ENCODE peak calls at places on chromosomes 12 and 14, in ten cellular contexts. One of them, this sample, is unnamed.

GRCh38 chr12:130018614-130019013 is 114.8 kb upstream of the TMEM132D start:
- DNase-seq in lower lobe of right lung: no peak
- DNase-seq in naive thymus-derived CD4-positive, alpha-beta T cell: no peak
- DNase-seq in foreskin keratinocyte: no peak
- DNase-seq in kidney: no peak
- DNase-seq in substantia nigra: no peak
- DNase-seq in mesenchymal stem cell: no peak
- DNase-seq in H1: no peak
- DNase-seq in heart right ventricle: no peak
- DNase-seq in ovary: no peak
- DNase-seq in this sample: no peak

GRCh38 chr12:5200276-5201087 is 156.8 kb downstream of the KCNA5 start:
- DNase-seq in lower lobe of right lung: peak; percentile 59
- DNase-seq in naive thymus-derived CD4-positive, alpha-beta T cell: no peak
- DNase-seq in foreskin keratinocyte: no peak
- DNase-seq in kidney: peak; percentile 82
- DNase-seq in substantia nigra: peak; percentile 1
- DNase-seq in mesenchymal stem cell: peak; percentile 4
- DNase-seq in H1: peak; percentile 93
- DNase-seq in heart right ventricle: peak; percentile 33
- DNase-seq in ovary: peak; percentile 35
- DNase-seq in this sample: no peak

GRCh38 chr12:73731658-73732057 is 806.0 kb upstream of the ATXN7L3B start:
- DNase-seq in lower lobe of right lung: no peak
- DNase-seq in naive thymus-derived CD4-positive, alpha-beta T cell: no peak
- DNase-seq in foreskin keratinocyte: peak; percentile 30
- DNase-seq in kidney: no peak
- DNase-seq in substantia nigra: no peak
- DNase-seq in mesenchymal stem cell: peak; percentile 11
- DNase-seq in H1: no peak
- DNase-seq in heart right ventricle: no peak
- DNase-seq in ovary: no peak
- DNase-seq in this sample: no peak

GRCh38 chr14:106317593-106317992 is 791.2 kb downstream of the TMEM121 start:
- DNase-seq in lower lobe of right lung: no peak
- DNase-seq in naive thymus-derived CD4-positive, alpha-beta T cell: no peak
- DNase-seq in foreskin keratinocyte: no peak
- DNase-seq in kidney: no peak
- DNase-seq in substantia nigra: no peak
- DNase-seq in mesenchymal stem cell: no peak
- DNase-seq in H1: no peak
- DNase-seq in heart right ventricle: no peak
- DNase-seq in ovary: no peak
- DNase-seq in this sample: no peak

GRCh38 chr12:124687695-124688301 is 120.4 kb upstream of the NCOR2 start:
- DNase-seq in lower lobe of right lung: no peak
- DNase-seq in naive thymus-derived CD4-positive, alpha-beta T cell: peak; percentile 17
- DNase-seq in foreskin keratinocyte: no peak
- DNase-seq in kidney: peak; percentile 63
- DNase-seq in substantia nigra: peak; percentile 38
- DNase-seq in mesenchymal stem cell: peak; percentile 72
- DNase-seq in H1: no peak
- DNase-seq in heart right ventricle: peak; percentile 48
- DNase-seq in ovary: peak; percentile 60
- DNase-seq in this sample: no peak

GRCh38 chr14:68522510-68523325 is 270.1 kb downstream of the ZFP36L1 start:
- DNase-seq in lower lobe of right lung: no peak
- DNase-seq in naive thymus-derived CD4-positive, alpha-beta T cell: no peak
- DNase-seq in foreskin keratinocyte: no peak
- DNase-seq in kidney: peak; percentile 26
- DNase-seq in substantia nigra: no peak
- DNase-seq in mesenchymal stem cell: no peak
- DNase-seq in H1: peak; percentile 27
- DNase-seq in heart right ventricle: no peak
- DNase-seq in ovary: peak; percentile 83
- DNase-seq in this sample: no peak

GRCh38 chr14:99537399-99537798 is 56.2 kb downstream of the CCNK start:
- DNase-seq in lower lobe of right lung: no peak
- DNase-seq in naive thymus-derived CD4-positive, alpha-beta T cell: no peak
- DNase-seq in foreskin keratinocyte: peak; percentile 66
- DNase-seq in kidney: no peak
- DNase-seq in substantia nigra: no peak
- DNase-seq in mesenchymal stem cell: peak; percentile 75
- DNase-seq in H1: no peak
- DNase-seq in heart right ventricle: peak; percentile 47
- DNase-seq in ovary: peak; percentile 79
- DNase-seq in this sample: no peak

GRCh38 chr12:131830335-131831020 is 2.3 kb downstream of the MMP17 start:
- DNase-seq in lower lobe of right lung: peak; percentile 82
- DNase-seq in naive thymus-derived CD4-positive, alpha-beta T cell: no peak
- DNase-seq in foreskin keratinocyte: peak; percentile 51
- DNase-seq in kidney: peak; percentile 93
- DNase-seq in substantia nigra: peak; percentile 72
- DNase-seq in mesenchymal stem cell: peak; percentile 80
- DNase-seq in H1: peak; percentile 77
- DNase-seq in heart right ventricle: peak; percentile 74
- DNase-seq in ovary: peak; percentile 94
- DNase-seq in this sample: no peak

DNA sequence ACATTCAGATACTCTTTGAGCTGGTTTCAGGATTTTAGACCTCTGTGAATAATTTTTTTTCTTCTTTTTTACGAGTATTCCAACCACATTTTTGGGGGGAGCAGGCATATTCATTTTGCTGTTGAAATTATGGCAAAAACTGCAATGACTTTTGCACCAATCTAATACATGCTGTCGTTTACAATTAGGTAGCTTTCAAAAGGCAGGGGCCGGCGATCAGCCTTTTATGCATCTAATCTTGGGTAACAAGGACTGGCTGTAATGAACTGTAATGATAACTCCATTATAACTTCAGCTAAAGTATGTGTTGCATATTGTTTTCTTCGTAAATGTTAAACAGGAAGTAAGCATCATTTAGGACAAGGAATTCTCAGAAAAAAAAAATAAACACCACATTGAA is 30.4 kb upstream of the KLRF1 start:
- DNase-seq in lower lobe of right lung: no peak
- DNase-seq in naive thymus-derived CD4-positive, alpha-beta T cell: no peak
- DNase-seq in foreskin keratinocyte: no peak
- DNase-seq in kidney: no peak
- DNase-seq in substantia nigra: no peak
- DNase-seq in mesenchymal stem cell: no peak
- DNase-seq in H1: no peak
- DNase-seq in heart right ventricle: no peak
- DNase-seq in ovary: no peak
- DNase-seq in this sample: no peak
- H3K27ac ChIP-seq in lower lobe of right lung: no peak overlapping the region
- H3K27ac ChIP-seq in naive thymus-derived CD4-positive, alpha-beta T cell: peak overlapping the region; percentile 64
- H3K27ac ChIP-seq in foreskin keratinocyte: no peak overlapping the region
- H3K27ac ChIP-seq in kidney: no peak overlapping the region
- H3K27ac ChIP-seq in substantia nigra: no peak overlapping the region
- H3K27ac ChIP-seq in mesenchymal stem cell: no peak overlapping the region
- H3K27ac ChIP-seq in H1: no peak overlapping the region
- H3K27ac ChIP-seq in heart right ventricle: no peak overlapping the region
- H3K27ac ChIP-seq in ovary: no peak overlapping the region
- H3K27ac ChIP-seq in this sample: no peak overlapping the region

GRCh38 chr12:57934804-57935203 is 6.6 kb upstream of the ATP23 start:
- DNase-seq in lower lobe of right lung: no peak
- DNase-seq in naive thymus-derived CD4-positive, alpha-beta T cell: no peak
- DNase-seq in foreskin keratinocyte: no peak
- DNase-seq in kidney: no peak
- DNase-seq in substantia nigra: no peak
- DNase-seq in mesenchymal stem cell: no peak
- DNase-seq in H1: no peak
- DNase-seq in heart right ventricle: no peak
- DNase-seq in ovary: no peak
- DNase-seq in this sample: no peak

GRCh38 chr12:57940052-57940914 is 1.1 kb upstream of the ATP23 start:
- DNase-seq in lower lobe of right lung: no peak
- DNase-seq in naive thymus-derived CD4-positive, alpha-beta T cell: no peak
- DNase-seq in foreskin keratinocyte: no peak
- DNase-seq in kidney: no peak
- DNase-seq in substantia nigra: no peak
- DNase-seq in mesenchymal stem cell: no peak
- DNase-seq in H1: no peak
- DNase-seq in heart right ventricle: no peak
- DNase-seq in ovary: no peak
- DNase-seq in this sample: no peak

GRCh38 chr12:57935839-57936512 is 5.4 kb upstream of the ATP23 start:
- DNase-seq in lower lobe of right lung: peak; percentile 94
- DNase-seq in naive thymus-derived CD4-positive, alpha-beta T cell: peak; percentile 86
- DNase-seq in foreskin keratinocyte: peak; percentile 84
- DNase-seq in kidney: peak; percentile 97
- DNase-seq in substantia nigra: peak; percentile 81
- DNase-seq in mesenchymal stem cell: peak; percentile 94
- DNase-seq in H1: peak; percentile 77
- DNase-seq in heart right ventricle: peak; percentile 93
- DNase-seq in ovary: peak; percentile 89
- DNase-seq in this sample: peak; percentile 61

GRCh38 chr12:57939291-57939690 is 2.1 kb upstream of the ATP23 start:
- DNase-seq in lower lobe of right lung: no peak
- DNase-seq in naive thymus-derived CD4-positive, alpha-beta T cell: no peak
- DNase-seq in foreskin keratinocyte: peak; percentile 28
- DNase-seq in kidney: no peak
- DNase-seq in substantia nigra: no peak
- DNase-seq in mesenchymal stem cell: peak; percentile 4
- DNase-seq in H1: no peak
- DNase-seq in heart right ventricle: no peak
- DNase-seq in ovary: no peak
- DNase-seq in this sample: no peak

GRCh38 chr12:57936513-57936883 is 4.9 kb upstream of the ATP23 start:
- DNase-seq in lower lobe of right lung: no peak
- DNase-seq in naive thymus-derived CD4-positive, alpha-beta T cell: no peak
- DNase-seq in foreskin keratinocyte: no peak
- DNase-seq in kidney: no peak
- DNase-seq in substantia nigra: no peak
- DNase-seq in mesenchymal stem cell: no peak
- DNase-seq in H1: no peak
- DNase-seq in heart right ventricle: no peak
- DNase-seq in ovary: no peak
- DNase-seq in this sample: no peak
- H3K27ac ChIP-seq in lower lobe of right lung: peak overlapping the region; percentile 85
- H3K27ac ChIP-seq in naive thymus-derived CD4-positive, alpha-beta T cell: peak overlapping the region; percentile 98
- H3K27ac ChIP-seq in foreskin keratinocyte: peak overlapping the region; percentile 51
- H3K27ac ChIP-seq in kidney: no peak overlapping the region
- H3K27ac ChIP-seq in substantia nigra: no peak overlapping the region
- H3K27ac ChIP-seq in mesenchymal stem cell: no peak overlapping the region
- H3K27ac ChIP-seq in H1: no peak overlapping the region
- H3K27ac ChIP-seq in heart right ventricle: peak overlapping the region; percentile 78
- H3K27ac ChIP-seq in ovary: no peak overlapping the region
- H3K27ac ChIP-seq in this sample: no peak overlapping the region

GRCh38 chr12:2179058-2179457 is 126.3 kb downstream of the CACNA1C start:
- DNase-seq in lower lobe of right lung: no peak
- DNase-seq in naive thymus-derived CD4-positive, alpha-beta T cell: no peak
- DNase-seq in foreskin keratinocyte: no peak
- DNase-seq in kidney: no peak
- DNase-seq in substantia nigra: no peak
- DNase-seq in mesenchymal stem cell: no peak
- DNase-seq in H1: no peak
- DNase-seq in heart right ventricle: no peak
- DNase-seq in ovary: no peak
- DNase-seq in this sample: no peak

GRCh38 chr12:2180737-2181082 is 127.9 kb downstream of the CACNA1C start:
- DNase-seq in lower lobe of right lung: no peak
- DNase-seq in naive thymus-derived CD4-positive, alpha-beta T cell: no peak
- DNase-seq in foreskin keratinocyte: no peak
- DNase-seq in kidney: no peak
- DNase-seq in substantia nigra: no peak
- DNase-seq in mesenchymal stem cell: no peak
- DNase-seq in H1: no peak
- DNase-seq in heart right ventricle: no peak
- DNase-seq in ovary: no peak
- DNase-seq in this sample: no peak

GRCh38 chr12:2177751-2178150 is 125.0 kb downstream of the CACNA1C start:
- DNase-seq in lower lobe of right lung: no peak
- DNase-seq in naive thymus-derived CD4-positive, alpha-beta T cell: no peak
- DNase-seq in foreskin keratinocyte: no peak
- DNase-seq in kidney: no peak
- DNase-seq in substantia nigra: no peak
- DNase-seq in mesenchymal stem cell: no peak
- DNase-seq in H1: no peak
- DNase-seq in heart right ventricle: no peak
- DNase-seq in ovary: no peak
- DNase-seq in this sample: no peak

GRCh38 chr12:2177003-2177402 is 124.2 kb downstream of the CACNA1C start:
- DNase-seq in lower lobe of right lung: no peak
- DNase-seq in naive thymus-derived CD4-positive, alpha-beta T cell: no peak
- DNase-seq in foreskin keratinocyte: no peak
- DNase-seq in kidney: no peak
- DNase-seq in substantia nigra: no peak
- DNase-seq in mesenchymal stem cell: no peak
- DNase-seq in H1: no peak
- DNase-seq in heart right ventricle: no peak
- DNase-seq in ovary: no peak
- DNase-seq in this sample: no peak

DNA sequence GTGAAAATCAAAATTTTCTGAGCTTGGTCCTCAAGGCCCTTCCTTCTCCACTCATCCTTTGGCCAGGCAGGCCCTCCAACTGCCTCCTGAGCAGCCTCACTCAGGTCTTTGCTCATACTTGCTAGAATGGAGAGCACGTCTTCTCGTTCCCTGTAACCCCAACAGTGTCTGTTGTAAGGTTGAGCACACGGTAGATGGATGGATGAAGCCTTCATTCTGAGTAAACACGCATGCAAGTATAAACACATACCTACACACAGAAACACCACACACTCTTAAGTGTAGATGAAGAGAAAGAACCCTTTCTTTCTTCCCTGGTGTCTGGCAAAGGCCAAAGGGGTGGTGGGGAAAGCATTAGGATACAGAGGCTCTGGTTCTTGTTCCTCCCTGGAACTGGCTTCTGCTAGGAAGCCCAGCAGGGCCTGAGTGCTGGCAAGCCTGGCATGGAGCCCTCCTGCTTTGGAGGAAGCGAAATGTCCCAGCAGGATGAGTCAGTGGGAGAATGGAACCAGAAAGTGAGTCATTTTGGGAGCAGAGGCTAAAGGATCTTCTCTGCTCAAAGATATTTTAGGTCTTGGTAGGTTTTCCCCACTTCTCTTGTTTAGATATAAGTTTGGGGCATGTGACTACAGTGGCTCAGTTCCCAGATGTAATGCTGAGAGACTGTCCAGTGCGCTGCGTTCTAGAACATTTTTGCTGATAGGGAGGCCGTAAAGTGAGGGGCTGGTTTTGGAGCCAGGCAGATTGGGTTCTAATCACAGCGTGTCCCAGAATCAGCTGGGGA is 127.4 kb downstream of the CACNA1C start:
- DNase-seq in lower lobe of right lung: no peak
- DNase-seq in naive thymus-derived CD4-positive, alpha-beta T cell: no peak
- DNase-seq in foreskin keratinocyte: no peak
- DNase-seq in kidney: peak; percentile 89
- DNase-seq in substantia nigra: peak; percentile 23
- DNase-seq in mesenchymal stem cell: peak; percentile 97
- DNase-seq in H1: no peak
- DNase-seq in heart right ventricle: peak; percentile 56
- DNase-seq in ovary: peak; percentile 79
- DNase-seq in this sample: peak; percentile 18
- H3K27ac ChIP-seq in lower lobe of right lung: peak overlapping the region; percentile 50
- H3K27ac ChIP-seq in naive thymus-derived CD4-positive, alpha-beta T cell: no peak overlapping the region
- H3K27ac ChIP-seq in foreskin keratinocyte: no peak overlapping the region
- H3K27ac ChIP-seq in kidney: no peak overlapping the region
- H3K27ac ChIP-seq in substantia nigra: no peak overlapping the region
- H3K27ac ChIP-seq in mesenchymal stem cell: no peak overlapping the region
- H3K27ac ChIP-seq in H1: no peak overlapping the region
- H3K27ac ChIP-seq in heart right ventricle: peak overlapping the region; percentile 73
- H3K27ac ChIP-seq in ovary: peak overlapping the region; percentile 48
- H3K27ac ChIP-seq in this sample: no peak overlapping the region

DNA sequence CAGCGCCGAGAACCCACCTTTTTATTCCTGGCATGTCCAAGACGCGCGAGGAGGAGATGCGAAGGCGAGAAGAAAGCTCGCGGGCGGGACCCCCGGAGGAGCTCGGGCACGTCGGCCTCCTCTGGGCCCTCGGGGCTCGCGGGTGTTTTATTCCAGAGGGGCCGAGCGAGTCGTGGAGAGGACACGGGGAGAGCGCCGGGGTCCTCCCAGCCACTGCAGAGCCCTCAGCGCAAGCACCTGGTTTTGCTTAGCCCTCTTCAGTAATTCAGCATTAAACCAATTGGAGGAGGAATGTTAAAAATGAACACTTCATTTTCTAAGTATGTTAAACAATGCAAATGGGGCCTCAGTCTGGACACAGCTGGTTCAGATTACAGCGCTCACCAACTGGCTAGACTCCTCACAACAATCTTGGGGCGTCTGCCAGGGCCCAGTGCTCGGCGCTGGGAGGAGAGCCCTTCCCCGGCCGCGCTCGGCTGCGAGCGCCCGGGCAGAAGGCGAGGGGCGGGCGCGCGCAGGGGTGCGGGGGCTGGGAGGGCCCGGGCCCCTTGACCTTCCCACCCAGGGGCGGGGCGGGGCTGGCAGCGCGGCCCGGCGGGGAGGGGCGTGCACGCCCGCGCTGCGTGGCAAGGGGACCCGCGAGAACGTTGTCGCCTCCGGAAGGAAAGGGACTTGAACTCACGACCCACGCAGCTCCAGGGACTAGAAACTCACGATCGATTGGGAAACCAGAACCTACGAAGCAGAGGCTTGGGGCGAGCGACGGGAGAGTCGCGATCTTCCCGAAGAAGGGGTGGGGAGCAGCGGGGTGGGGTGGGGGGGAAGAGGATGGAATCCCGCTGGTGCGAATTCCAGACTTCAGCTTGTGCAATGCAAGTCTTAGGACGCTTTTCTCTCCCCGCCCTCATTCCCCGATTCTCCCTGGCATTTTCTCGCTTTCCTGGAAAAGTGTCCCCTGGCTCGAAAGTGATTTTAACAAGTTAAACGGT is at the start of gene FBLN5:
- DNase-seq in lower lobe of right lung: peak; percentile 79
- DNase-seq in naive thymus-derived CD4-positive, alpha-beta T cell: peak; percentile 20
- DNase-seq in foreskin keratinocyte: peak; percentile 32
- DNase-seq in kidney: peak; percentile 93
- DNase-seq in substantia nigra: no peak
- DNase-seq in mesenchymal stem cell: peak; percentile 63
- DNase-seq in H1: peak; percentile 72
- DNase-seq in heart right ventricle: peak; percentile 51
- DNase-seq in ovary: peak; percentile 84
- DNase-seq in this sample: no peak
- H3K27ac ChIP-seq in lower lobe of right lung: peak within 1 kb of the TSS; percentile 81
- H3K27ac ChIP-seq in naive thymus-derived CD4-positive, alpha-beta T cell: no peak within 1 kb of the TSS
- H3K27ac ChIP-seq in foreskin keratinocyte: no peak within 1 kb of the TSS
- H3K27ac ChIP-seq in kidney: no peak within 1 kb of the TSS
- H3K27ac ChIP-seq in substantia nigra: no peak within 1 kb of the TSS
- H3K27ac ChIP-seq in mesenchymal stem cell: no peak within 1 kb of the TSS
- H3K27ac ChIP-seq in H1: no peak within 1 kb of the TSS
- H3K27ac ChIP-seq in heart right ventricle: peak within 1 kb of the TSS; percentile 77
- H3K27ac ChIP-seq in ovary: peak within 1 kb of the TSS; percentile 59
- H3K27ac ChIP-seq in this sample: no peak within 1 kb of the TSS